ENCODE peak calls at places on chromosome 17, in six cellular contexts. N is stimulated activated CD4-positive, alpha-beta T cell treated with anti-CD3 and anti-CD28 coated beads, TNF-alpha, amount 100 ng/mL, for 48 hours; O is T-helper 1 cell; P is cardiac muscle cell; I is transverse colon; K is WTC11. H is an unnamed sample.

GRCh38 chr17:79845601-79845949 is 6.3 kb upstream of the CBX4 start:
- DNase-seq in N (no peak), O (no peak), P (peak; percentile 46), I (peak; percentile 57), K (no peak), H (no peak)

GRCh38 chr17:82865996-82866395 is 26.2 kb upstream of the ZNF750 start:
- DNase-seq in N (no peak), O (no peak), P (no peak), I (no peak), K (no peak), H (no peak)

GRCh38 chr17:64091116-64091515 is 38.8 kb downstream of the ERN1 start:
- DNase-seq in N (no peak), O (peak; percentile 83), P (peak; percentile 28), I (no peak), K (no peak), H (no peak)

GRCh38 chr17:9522074-9522473 is 53.5 kb downstream of the STX8 start:
- DNase-seq in N (no peak), O (no peak), P (peak; percentile 75), I (no peak), K (no peak), H (no peak)

GRCh38 chr17:79482719-79483118 is 128.1 kb downstream of the RBFOX3 start:
- DNase-seq in N (no peak), O (no peak), P (no peak), I (no peak), K (peak; percentile 58), H (no peak)

GRCh38 chr17:78890111-78890897 is 12.7 kb downstream of the CEP295NL start:
- DNase-seq in N (peak; percentile 31), O (peak; percentile 83), P (no peak), I (peak; percentile 75), K (no peak), H (peak; percentile 10)

GRCh38 chr17:79804856-79805696 is 8.2 kb upstream of the CBX8 start:
- DNase-seq in N (no peak), O (no peak), P (no peak), I (no peak), K (no peak), H (no peak)

GRCh38 chr17:47315451-47316266 is 8.1 kb upstream of the EFCAB13 start:
- DNase-seq in N (no peak), O (peak; percentile 51), P (peak; percentile 90), I (peak; percentile 33), K (no peak), H (peak; percentile 20)

GRCh38 chr17:42315402-42316156 is 27.3 kb downstream of the STAT5A start:
- DNase-seq in N (no peak), O (no peak), P (no peak), I (peak; percentile 26), K (no peak), H (no peak)

GRCh38 chr17:62671553-62671952 is 44.1 kb downstream of the MRC2 start:
- DNase-seq in N (no peak), O (no peak), P (no peak), I (peak; percentile 54), K (no peak), H (no peak)

GRCh38 chr17:66904760-66905637 is 59.5 kb upstream of the CACNG4 start:
- DNase-seq in N (no peak), O (no peak), P (peak; percentile 92), I (no peak), K (no peak), H (no peak)

GRCh38 chr17:63831505-63831904 is 4.0 kb upstream of the FTSJ3 start:
- DNase-seq in N (no peak), O (peak; percentile 52), P (no peak), I (no peak), K (no peak), H (no peak)

GRCh38 chr17:72954595-72954994 is 137.9 kb downstream of the SLC39A11 start:
- DNase-seq in N (no peak), O (no peak), P (no peak), I (no peak), K (no peak), H (no peak)

GRCh38 chr17:70642059-70642458 is 472.7 kb downstream of the KCNJ2 start:
- DNase-seq in N (no peak), O (no peak), P (no peak), I (no peak), K (no peak), H (no peak)

GRCh38 chr17:66990047-66990446 is 25.5 kb downstream of the CACNG4 start:
- DNase-seq in N (no peak), O (no peak), P (no peak), I (no peak), K (no peak), H (no peak)

GRCh38 chr17:50893183-50893993 is 27.2 kb upstream of the TOB1 start:
- DNase-seq in N (no peak), O (no peak), P (peak; percentile 87), I (peak; percentile 46), K (no peak), H (no peak)

GRCh38 chr17:17510456-17511292 is 14.5 kb upstream of the RASD1 start:
- DNase-seq in N (no peak), O (no peak), P (no peak), I (no peak), K (no peak), H (no peak)

GRCh38 chr17:64074704-64075484 is 54.5 kb upstream of the ICAM2 start:
- DNase-seq in N (no peak), O (no peak), P (peak; percentile 77), I (no peak), K (no peak), H (no peak)

GRCh38 chr17:47621293-47622178 is 28.2 kb upstream of the KPNB1 start:
- DNase-seq in N (no peak), O (no peak), P (peak; percentile 93), I (no peak), K (peak; percentile 39), H (no peak)

H was measured in effector CD4-positive, alpha-beta T cell.